ENCODE peak calls at places on chromosomes 6 and 20, in eight cellular contexts. Q is neural progenitor cell, P is IMR-90, X is lung, U is thoracic aorta, S is foreskin keratinocyte, F is heart right ventricle, C is RWPE1. A is an unnamed sample.

GRCh38 chr20:24339179-24339578 is 130.2 kb upstream of the SYNDIG1 start:
- DNase-seq in X (no peak), P (no peak), U (no peak), Q (no peak), S (peak), C (peak), F (no peak), A (no peak)

GRCh38 chr6:130426078-130426726 is 60.4 kb downstream of the TMEM200A start:
- DNase-seq in C (no peak), F (no peak), X (no peak), U (no peak), S (no peak), Q (no peak), P (peak), A (no peak)

GRCh38 chr20:49037962-49038387 is 8.1 kb upstream of the CSE1L start:
- DNase-seq in F (no peak), X (no peak), C (no peak), S (no peak), P (peak), U (no peak), Q (no peak), A (no peak)

GRCh38 chr6:33279971-33280511 is 3.1 kb downstream of the B3GALT4 start:
- DNase-seq in S (peak), U (no peak), P (peak), C (peak), Q (peak), F (no peak), X (no peak), A (no peak)

GRCh38 chr20:40663991-40664880 is 24.8 kb downstream of the MAFB start:
- DNase-seq in U (no peak), S (no peak), P (no peak), C (peak), X (peak), Q (no peak), F (no peak), A (no peak)

GRCh38 chr6:122580731-122581130 is 29.5 kb upstream of the PKIB start:
- DNase-seq in F (no peak), P (no peak), U (no peak), Q (no peak), S (peak), X (no peak), C (peak), A (no peak)

GRCh38 chr6:45841062-45841461 is 174.6 kb downstream of the CLIC5 start:
- DNase-seq in Q (no peak), S (no peak), X (no peak), P (no peak), C (no peak), U (no peak), F (no peak), A (no peak)

GRCh38 chr6:40681622-40682021 is 94.5 kb upstream of the LRFN2 start:
- DNase-seq in X (no peak), P (no peak), S (no peak), C (no peak), F (no peak), U (no peak), Q (no peak), A (no peak)

GRCh38 chr6:38720295-38720694 is 5.2 kb downstream of the DNAH8 start:
- DNase-seq in U (no peak), S (no peak), P (peak), F (no peak), C (no peak), Q (peak), X (no peak), A (no peak)

GRCh38 chr6:44116643-44117382 is 10.4 kb downstream of the MRPL14 start:
- DNase-seq in C (no peak), U (no peak), S (peak), F (no peak), Q (no peak), X (no peak), P (peak), A (no peak)

GRCh38 chr20:40532103-40532502 is 156.9 kb downstream of the MAFB start:
- DNase-seq in P (no peak), S (no peak), X (no peak), U (no peak), F (no peak), Q (peak), C (no peak), A (no peak)

GRCh38 chr6:44271406-44271723 is 1.1 kb downstream of the TMEM151B start:
- DNase-seq in U (no peak), P (no peak), C (no peak), F (no peak), Q (no peak), S (no peak), X (no peak), A (no peak)

GRCh38 chr20:22921595-22922421 is 113.3 kb upstream of the SSTR4 start:
- DNase-seq in P (peak), S (peak), X (no peak), Q (no peak), F (no peak), C (peak), U (no peak), A (no peak)

GRCh38 chr6:155377061-155377460 is 62.8 kb upstream of the TFB1M start:
- DNase-seq in U (no peak), P (peak), S (peak), C (peak), X (no peak), F (no peak), Q (no peak), A (no peak)

GRCh38 chr6:76003115-76003514 is 69.3 kb downstream of the IMPG1 start:
- DNase-seq in S (no peak), C (no peak), U (no peak), X (no peak), F (no peak), Q (no peak), P (no peak), A (no peak)

GRCh38 chr20:51661609-51662178 is 106.5 kb downstream of the ATP9A start:
- DNase-seq in S (peak), Q (no peak), X (no peak), C (peak), P (peak), F (no peak), U (no peak), A (no peak)

GRCh38 chr6:158761746-158762145 is 57.4 kb downstream of the EZR start:
- DNase-seq in S (no peak), C (no peak), U (no peak), Q (no peak), X (no peak), F (no peak), P (no peak), A (no peak)

GRCh38 chr6:163585932-163586437 is 171.5 kb downstream of the QKI start:
- DNase-seq in F (peak), Q (no peak), C (peak), S (peak), U (peak), X (peak), P (peak), A (no peak)

DNA sequence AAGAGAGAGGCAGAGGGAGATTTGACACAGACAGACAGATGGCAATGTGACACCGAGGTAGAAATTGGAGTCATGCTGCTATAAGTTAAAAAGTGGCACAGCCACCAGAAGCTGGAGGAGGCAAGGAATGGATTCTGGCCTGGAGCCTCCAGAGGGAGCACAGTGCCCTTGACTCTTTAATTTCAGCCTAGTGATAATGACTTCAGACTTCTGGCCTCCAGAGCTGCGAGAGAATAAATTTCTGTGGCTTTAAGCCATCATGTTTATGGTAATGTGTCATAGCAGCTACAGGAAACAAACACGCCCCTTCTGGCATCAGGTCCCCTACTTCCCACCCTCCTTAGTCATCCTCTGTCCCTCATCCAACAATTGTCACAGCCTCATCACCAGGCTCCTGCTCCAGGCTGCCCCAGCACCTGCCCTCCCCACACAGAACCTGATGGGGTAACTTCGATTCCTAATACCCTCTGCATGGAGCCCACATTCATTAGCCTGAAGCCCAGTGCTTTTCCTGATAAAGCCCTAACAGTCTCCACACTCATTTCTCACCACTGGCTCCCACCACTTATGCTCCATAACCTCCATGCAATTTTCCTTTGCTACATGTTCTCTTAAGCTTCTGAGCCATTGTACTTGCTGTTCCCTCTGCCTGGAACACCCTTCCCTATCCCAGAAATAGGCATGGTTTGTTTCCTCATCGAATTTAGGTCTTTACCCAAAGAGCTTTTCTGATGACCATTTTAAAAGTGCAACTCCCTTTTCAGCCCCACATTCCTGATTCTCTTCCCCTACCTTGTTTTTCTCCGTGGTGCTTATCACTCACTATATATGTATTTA is 69.7 kb upstream of the TOX2 start:
- DNase-seq in F (no peak), U (no peak), S (peak), X (no peak), Q (no peak), P (peak), C (peak), A (no peak)
- TF ChIP-seq CTCF in F (no peak), U (peak), S (peak), X (peak), Q (no peak), P (peak), C (no peak), A (no peak)

GRCh38 chr6:22632561-22632960 is 63.2 kb downstream of the HDGFL1 start:
- DNase-seq in F (no peak), C (no peak), X (no peak), P (no peak), S (no peak), Q (peak), U (no peak), A (no peak)

GRCh38 chr6:22627644-22628043 is 58.3 kb downstream of the HDGFL1 start:
- DNase-seq in F (no peak), U (no peak), Q (no peak), X (no peak), C (no peak), S (no peak), P (no peak), A (no peak)

GRCh38 chr6:22636450-22636849 is 67.1 kb downstream of the HDGFL1 start:
- DNase-seq in P (peak), F (no peak), X (no peak), U (no peak), C (no peak), Q (no peak), S (no peak), A (no peak)

DNA sequence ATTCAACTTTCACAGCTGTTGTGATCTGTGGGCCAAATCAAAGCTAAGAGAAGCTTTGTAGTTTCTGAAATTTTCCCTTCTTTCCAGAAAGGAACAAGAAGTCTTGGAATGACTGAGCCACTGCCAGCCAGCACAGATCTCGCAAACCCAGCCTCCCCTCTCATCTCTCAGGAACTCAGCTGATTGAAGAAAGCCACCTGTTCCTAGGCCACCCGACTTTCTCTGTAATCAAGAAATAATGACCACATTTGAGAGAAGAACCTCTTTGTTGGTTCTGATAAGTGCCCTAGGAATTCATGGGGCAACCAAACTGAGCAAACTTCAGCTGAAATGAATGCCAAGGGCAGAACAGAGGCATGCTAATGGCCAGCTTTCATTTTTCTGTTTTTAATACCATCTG is 61.7 kb downstream of the HDGFL1 start:
- DNase-seq in U (no peak), F (no peak), Q (peak), X (no peak), P (peak), S (no peak), C (no peak), A (no peak)
- H3K27ac ChIP-seq in U (no peak), F (no peak), Q (no peak), X (no peak), P (peak), S (no peak), C (no peak), A (no peak)

DNA sequence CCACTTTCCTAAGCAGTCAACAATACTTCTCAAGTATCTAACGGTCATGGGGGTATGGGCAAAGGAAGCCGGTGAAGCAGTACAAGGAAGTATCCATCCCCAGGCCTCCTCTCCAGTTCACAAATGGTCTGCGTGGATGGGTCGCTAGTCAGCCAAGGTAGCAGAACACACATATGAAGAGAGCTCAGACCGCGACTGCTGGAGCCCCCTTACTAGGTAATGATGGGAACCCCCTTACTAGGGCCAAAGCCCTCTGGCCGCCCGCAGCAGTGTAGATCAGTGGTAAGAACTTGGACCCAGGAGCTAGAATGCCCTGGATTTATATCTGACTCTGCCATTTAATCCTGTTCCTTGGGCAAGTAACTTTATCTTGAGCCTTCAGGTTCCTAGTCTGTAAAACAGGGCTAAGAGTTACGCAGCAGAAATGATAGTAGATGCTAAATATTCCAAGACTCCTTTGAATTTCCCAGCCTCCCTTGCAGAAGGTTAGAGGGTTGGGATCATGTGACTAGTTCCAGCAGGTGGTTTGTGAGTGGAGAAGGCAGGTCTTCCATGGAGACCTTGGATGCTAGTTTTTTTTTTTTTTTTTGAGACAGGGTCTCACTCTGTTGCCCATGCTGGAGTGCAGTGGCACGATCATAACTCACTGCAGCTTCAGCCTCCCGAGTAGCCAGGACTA is 2.1 kb upstream of the CLPSL2 start:
- DNase-seq in S (no peak), F (no peak), U (no peak), P (no peak), Q (no peak), X (no peak), C (no peak), A (no peak)
- TF ChIP-seq CTCF in S (no peak), F (no peak), U (no peak), P (no peak), Q (no peak), X (no peak), C (no peak), A (no peak)

DNA sequence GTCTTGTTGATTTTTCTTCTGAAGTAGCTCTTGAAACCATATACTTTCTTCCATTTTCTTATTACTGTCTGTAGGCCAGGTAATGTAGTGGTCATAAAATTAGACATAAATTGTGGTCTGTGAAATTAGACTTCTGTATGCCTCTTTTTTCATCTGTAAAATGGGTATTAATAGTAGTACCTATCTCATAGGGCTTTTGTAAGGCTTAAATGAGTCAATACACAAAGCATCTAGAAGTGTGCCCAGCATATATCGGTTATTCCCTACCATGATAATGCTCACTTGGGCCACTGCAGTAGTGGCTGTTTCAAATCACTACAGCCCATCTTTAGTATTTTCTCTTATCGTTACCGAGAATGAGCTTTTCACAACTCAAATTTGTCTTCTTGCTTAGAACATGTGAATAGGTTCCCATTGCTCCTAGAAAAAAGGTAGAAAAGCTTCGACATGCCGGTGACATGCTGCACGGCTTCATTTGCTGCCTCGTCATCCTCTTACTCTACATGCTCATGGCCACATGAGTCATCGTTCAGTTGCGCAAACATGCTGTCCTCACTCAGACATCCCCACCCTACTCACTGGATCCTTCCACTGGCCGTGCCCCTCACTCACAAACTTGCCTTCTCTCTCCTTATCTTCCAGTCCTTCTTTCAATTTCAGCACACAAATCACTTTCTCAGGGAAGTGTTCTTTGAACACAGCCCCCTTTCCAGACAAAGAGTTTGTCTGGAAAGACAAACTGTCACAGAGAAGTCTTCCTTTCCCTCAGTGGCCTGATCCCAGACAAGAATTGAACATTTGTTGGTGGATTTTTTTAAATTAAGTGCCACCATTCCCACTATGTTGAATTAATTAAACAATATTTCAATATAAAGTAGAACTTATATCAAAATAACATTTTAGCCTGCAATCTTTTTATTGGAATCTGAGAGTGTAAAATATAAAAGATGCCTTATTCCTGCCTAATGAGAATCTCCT is 32.2 kb upstream of the ERVFRD-1 start:
- DNase-seq in U (peak), P (peak), S (peak), Q (no peak), F (peak), X (peak), C (peak), A (peak)
- H3K27ac ChIP-seq in U (no peak), P (peak), S (peak), Q (no peak), F (no peak), X (no peak), C (peak), A (no peak)

GRCh38 chr6:9890893-9891292 is 524.0 kb downstream of the TFAP2A start:
- DNase-seq in F (no peak), P (no peak), S (no peak), Q (no peak), U (no peak), C (no peak), X (no peak), A (no peak)
- TF ChIP-seq CTCF in F (no peak), P (no peak), S (no peak), Q (no peak), U (no peak), C (no peak), X (no peak), A (no peak)

GRCh38 chr20:45441746-45442145 is 25.8 kb downstream of the PIGT start:
- DNase-seq in Q (no peak), X (no peak), C (no peak), S (no peak), U (no peak), P (no peak), F (no peak), A (no peak)

GRCh38 chr20:45440891-45441685 is 25.1 kb downstream of the PIGT start:
- DNase-seq in C (no peak), S (no peak), U (no peak), F (no peak), X (no peak), P (no peak), Q (no peak), A (no peak)

GRCh38 chr20:45444050-45444449 is 25.5 kb upstream of the WFDC2 start:
- DNase-seq in S (no peak), U (no peak), P (no peak), F (no peak), C (no peak), X (no peak), Q (no peak), A (no peak)

GRCh38 chr20:45436732-45437485 is 21.0 kb downstream of the PIGT start:
- DNase-seq in U (peak), P (peak), X (peak), Q (peak), S (peak), F (peak), C (peak), A (peak)

DNA sequence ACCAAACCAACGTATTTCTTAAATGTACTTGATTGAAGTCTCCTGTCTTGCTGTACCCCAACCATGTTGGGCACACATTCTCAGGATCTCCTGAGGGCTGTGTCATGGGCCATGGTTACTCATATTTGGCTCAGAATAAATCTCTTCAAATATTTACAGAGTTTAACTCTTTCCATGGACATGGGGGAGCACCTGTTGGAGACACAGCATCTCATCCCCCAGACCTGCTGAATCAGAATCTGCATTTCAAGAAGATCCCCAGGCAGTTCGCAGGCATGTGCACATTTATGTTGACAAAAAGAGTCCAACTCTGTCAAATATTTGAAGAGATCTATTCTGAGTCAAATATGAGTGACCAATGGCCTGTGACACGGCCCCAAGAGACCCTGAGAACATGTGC is 24.5 kb downstream of the PIGT start:
- DNase-seq in X (no peak), P (no peak), C (no peak), S (no peak), U (no peak), F (no peak), Q (no peak), A (no peak)
- H3K27ac ChIP-seq in X (no peak), P (no peak), C (no peak), S (no peak), U (no peak), F (no peak), Q (no peak), A (no peak)

GRCh38 chr20:32468313-32468640 is 110.1 kb downstream of the ASXL1 start:
- DNase-seq in U (no peak), X (no peak), F (no peak), C (no peak), Q (no peak), P (no peak), S (no peak), A (no peak)
- TF ChIP-seq CTCF in U (no peak), X (no peak), F (no peak), C (no peak), Q (no peak), P (no peak), S (no peak), A (no peak)

GRCh38 chr6:30885999-30886896 is 1.9 kb downstream of the DDR1 start:
- DNase-seq in P (peak), F (no peak), X (peak), Q (peak), C (peak), U (no peak), S (peak), A (peak)
- H3K27ac ChIP-seq in P (peak), F (no peak), X (peak), Q (peak), C (peak), U (no peak), S (peak), A (peak)

GRCh38 chr6:126175251-126175650 is 164.7 kb upstream of the CENPW start:
- DNase-seq in P (peak), C (no peak), X (no peak), Q (no peak), F (no peak), S (no peak), U (no peak), A (no peak)

GRCh38 chr6:126174697-126175096 is 165.2 kb upstream of the CENPW start:
- DNase-seq in F (no peak), C (no peak), Q (no peak), S (no peak), X (no peak), U (no peak), P (no peak), A (no peak)

GRCh38 chr6:126172151-126172550 is 167.8 kb upstream of the CENPW start:
- DNase-seq in C (no peak), S (no peak), F (no peak), Q (no peak), U (no peak), P (no peak), X (no peak), A (no peak)

GRCh38 chr6:126180585-126180984 is 159.3 kb upstream of the CENPW start:
- DNase-seq in C (peak), F (no peak), Q (no peak), U (no peak), S (peak), X (no peak), P (peak), A (no peak)

GRCh38 chr6:126176266-126176665 is 163.6 kb upstream of the CENPW start:
- DNase-seq in X (no peak), Q (peak), U (no peak), P (peak), F (no peak), S (no peak), C (no peak), A (no peak)
- TF ChIP-seq CTCF in X (no peak), Q (peak), U (no peak), P (no peak), F (no peak), S (peak), C (no peak), A (peak)

A was measured in prostate gland.